ENCODE peak calls at places on chromosomes 11 and 22, in seven cellular contexts. R is neural progenitor cell, L is endothelial cell of umbilical vein, B is GM23248, S is PC-3, V is HepG2, U is HCT116. O is an unnamed sample.

GRCh38 chr11:64742087-64742939 is 1.6 kb downstream of the RASGRP2 start:
- DNase-seq in R (peak; percentile 58), L (no peak), B (peak; percentile 61), S (peak; percentile 32), V (no peak), U (no peak), O (no peak)

GRCh38 chr11:68128682-68129327 is 7.6 kb upstream of the CHKA start:
- DNase-seq in R (no peak), L (peak; percentile 74), B (peak; percentile 61), S (no peak), V (peak; percentile 76), U (no peak), O (peak; percentile 68)

GRCh38 chr11:70007796-70008195 is 70.3 kb upstream of the ANO1 start:
- DNase-seq in R (no peak), L (no peak), B (no peak), S (no peak), V (no peak), U (no peak), O (peak; percentile 65)

GRCh38 chr11:130369141-130369691 is 54.5 kb upstream of the ZBTB44 start:
- DNase-seq in R (no peak), L (no peak), B (peak; percentile 45), S (no peak), V (no peak), U (no peak), O (no peak)

GRCh38 chr11:429931-430456 is 11.8 kb downstream of the ANO9 start:
- DNase-seq in R (no peak), L (no peak), B (no peak), S (no peak), V (no peak), U (no peak), O (no peak)

GRCh38 chr11:85086511-85087284 is 540.4 kb downstream of the DLG2 start:
- DNase-seq in R (no peak), L (no peak), B (peak; percentile 62), S (peak; percentile 99), V (no peak), U (no peak), O (no peak)

GRCh38 chr11:7451952-7452507 is 33.3 kb upstream of the OLFML1 start:
- DNase-seq in R (no peak), L (no peak), B (no peak), S (no peak), V (no peak), U (no peak), O (no peak)

GRCh38 chr11:33899383-33900037 is 7.6 kb upstream of the LMO2 start:
- DNase-seq in R (peak; percentile 29), L (peak; percentile 98), B (peak; percentile 93), S (peak; percentile 80), V (no peak), U (peak; percentile 43), O (peak; percentile 79)

GRCh38 chr11:82944198-82944597 is 42.7 kb downstream of the DDIAS start:
- DNase-seq in R (peak; percentile 11), L (no peak), B (no peak), S (no peak), V (no peak), U (no peak), O (no peak)

GRCh38 chr11:15123849-15124248 is 9.1 kb downstream of the INSC start:
- DNase-seq in R (no peak), L (no peak), B (peak; percentile 94), S (peak; percentile 52), V (no peak), U (peak; percentile 23), O (peak; percentile 89)

GRCh38 chr11:58866788-58867187 is 22.3 kb upstream of the GLYATL2 start:
- DNase-seq in R (no peak), L (no peak), B (peak; percentile 31), S (no peak), V (no peak), U (no peak), O (peak; percentile 4)

GRCh38 chr22:49948116-49948515 is 12.5 kb upstream of the PIM3 start:
- DNase-seq in R (no peak), L (no peak), B (no peak), S (no peak), V (no peak), U (no peak), O (no peak)

GRCh38 chr11:105181100-105181499 is 41.5 kb upstream of the CARD18 start:
- DNase-seq in R (no peak), L (peak; percentile 83), B (peak; percentile 90), S (peak; percentile 59), V (no peak), U (no peak), O (peak; percentile 67)

GRCh38 chr11:102320679-102321078 is 3.4 kb downstream of the BIRC3 start:
- DNase-seq in R (no peak), L (no peak), B (no peak), S (no peak), V (no peak), U (no peak), O (no peak)

GRCh38 chr11:42524534-42525227 is 787.1 kb upstream of the API5 start:
- DNase-seq in R (peak; percentile 84), L (peak; percentile 72), B (peak; percentile 62), S (peak; percentile 77), V (peak; percentile 41), U (no peak), O (peak; percentile 12)

GRCh38 chr11:16611395-16612233 is 126.8 kb upstream of the C11orf58 start:
- DNase-seq in R (peak; percentile 65), L (no peak), B (no peak), S (no peak), V (no peak), U (no peak), O (peak; percentile 20)
- TF ChIP-seq EZH2 in R (peak; percentile 95), L (peak; percentile 100), B (peak; percentile 79), S (no peak), V (no peak), U (no peak), O (no peak)

DNA sequence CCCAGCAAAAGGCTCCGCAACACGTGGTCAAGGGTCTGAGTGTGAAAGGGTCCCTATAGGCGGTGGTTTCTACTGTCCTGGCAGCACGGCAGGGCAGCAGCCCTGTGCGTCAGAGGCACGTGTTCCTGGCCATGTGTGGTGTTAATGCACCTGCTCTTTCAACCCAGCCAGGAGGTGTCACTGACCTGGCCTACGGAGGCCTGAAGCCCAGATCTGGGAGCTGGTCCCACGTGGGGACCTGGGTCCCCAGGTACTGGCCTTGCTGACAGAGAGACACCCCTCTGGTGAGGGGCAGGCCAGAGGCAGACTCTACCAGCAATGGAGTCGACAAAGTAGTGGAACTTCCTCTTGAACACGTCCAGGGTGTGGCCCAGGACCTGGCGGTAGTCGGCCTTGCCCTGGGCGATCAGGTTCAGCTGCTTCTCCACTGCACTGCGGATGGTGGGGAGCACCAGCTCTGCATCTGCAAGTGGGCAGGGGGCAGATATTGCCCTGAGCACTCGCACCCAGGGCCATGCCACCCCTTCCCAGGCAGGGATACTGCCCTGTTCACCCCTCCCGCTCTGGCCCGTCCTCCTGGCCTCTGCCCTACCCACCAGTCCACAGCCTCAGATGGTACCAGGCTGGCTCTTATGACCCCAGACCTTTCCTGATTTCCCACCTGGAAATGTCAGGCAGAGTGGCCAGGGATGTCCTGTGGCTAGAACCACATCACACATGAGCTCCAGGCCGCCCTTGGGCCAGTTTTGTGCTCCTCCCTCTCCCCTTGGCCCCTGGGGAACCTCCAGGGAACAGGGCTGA is 6.8 kb upstream of the PPM1F start:
- DNase-seq in R (no peak), L (no peak), B (no peak), S (no peak), V (no peak), U (no peak), O (no peak)
- H3K4me3 ChIP-seq in R (no peak overlapping the region), L (no peak overlapping the region), B (no peak overlapping the region), S (no peak overlapping the region), V (no peak overlapping the region), U (no peak overlapping the region), O (no peak overlapping the region)

DNA sequence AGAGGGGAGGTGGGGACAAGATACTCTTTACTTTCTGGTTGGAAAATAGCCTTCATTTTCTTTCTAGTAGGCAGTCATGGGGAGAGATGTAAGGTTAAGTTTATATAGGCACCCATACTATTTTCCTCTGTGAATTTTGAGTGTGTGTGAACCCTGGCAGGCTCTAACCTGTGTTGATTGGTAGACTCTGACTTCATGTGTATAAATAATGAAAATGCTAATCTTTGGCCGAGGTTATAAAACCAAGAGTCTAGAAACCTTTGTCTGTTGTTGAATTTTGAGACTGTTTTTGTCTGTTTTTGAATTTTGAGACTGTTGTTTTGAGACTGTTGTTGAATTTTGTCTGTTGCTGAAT is 14.0 kb downstream of the TRIM44 start:
- DNase-seq in R (no peak), L (no peak), B (no peak), S (no peak), V (no peak), U (no peak), O (no peak)
- H3K79me2 ChIP-seq in R (peaks cover 88% of the 10 kb centered on the region), L (peaks cover 66% of the 10 kb centered on the region), B (peaks cover 100% of the 10 kb centered on the region), S (peaks cover 95% of the 10 kb centered on the region), V (peaks cover 57% of the 10 kb centered on the region), U (peaks cover 47% of the 10 kb centered on the region), O (peaks cover 60% of the 10 kb centered on the region)

GRCh38 chr22:45006873-45007246 is 2.9 kb downstream of the PHF21B start:
- DNase-seq in R (peak; percentile 84), L (no peak), B (no peak), S (no peak), V (no peak), U (no peak), O (no peak)
- TF ChIP-seq EZH2 in R (no peak), L (peak; percentile 55), B (peak; percentile 77), S (peak; percentile 90), V (no peak), U (no peak), O (no peak)

GRCh38 chr11:62702241-62702640 is 5.0 kb downstream of the BSCL2 start:
- DNase-seq in R (no peak), L (no peak), B (no peak), S (no peak), V (no peak), U (no peak), O (no peak)

GRCh38 chr11:62707277-62707771 is at the start of the genes BSCL2 and GNG3:
- DNase-seq in R (peak; percentile 85), L (no peak), B (no peak), S (no peak), V (no peak), U (no peak), O (no peak)

GRCh38 chr11:62705880-62706831 is 1.1 kb downstream of the BSCL2 start:
- DNase-seq in R (peak; percentile 99), L (peak; percentile 95), B (peak; percentile 99), S (peak; percentile 97), V (peak; percentile 83), U (peak; percentile 63), O (peak; percentile 92)

GRCh38 chr11:62706841-62707240 is 383 bp downstream of the BSCL2 start:
- DNase-seq in R (no peak), L (no peak), B (no peak), S (no peak), V (no peak), U (no peak), O (no peak)

DNA sequence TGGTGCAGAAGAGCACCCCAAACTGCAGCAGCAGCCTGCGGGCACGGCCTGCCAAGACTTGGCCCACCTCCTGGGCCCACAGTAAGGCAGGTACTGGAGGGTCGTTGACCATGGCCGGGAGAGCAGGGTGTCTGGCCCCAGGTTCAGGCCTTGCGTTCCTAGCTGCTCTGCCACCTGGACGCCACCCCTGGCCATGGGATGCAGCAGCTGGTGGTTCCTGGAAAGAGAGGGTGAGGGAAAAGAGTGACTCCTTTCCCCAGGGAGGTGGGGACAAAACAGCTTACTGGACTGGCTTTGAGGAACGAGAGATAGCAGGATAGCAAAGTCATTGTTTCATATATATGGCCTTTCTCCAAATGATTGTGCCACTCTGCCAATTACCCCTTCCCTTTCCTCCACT is 1.8 kb downstream of the BSCL2 start:
- DNase-seq in R (no peak), L (no peak), B (peak; percentile 47), S (peak; percentile 43), V (no peak), U (no peak), O (peak; percentile 20)
- H3K4me3 ChIP-seq in R (peak overlapping the region; percentile 60), L (peak overlapping the region; percentile 13), B (peak overlapping the region; percentile 74), S (peak overlapping the region; percentile 87), V (peak overlapping the region; percentile 86), U (peak overlapping the region; percentile 50), O (peak overlapping the region; percentile 79)

GRCh38 chr11:46285594-46286033 is 8.2 kb downstream of the CREB3L1 start:
- DNase-seq in R (no peak), L (no peak), B (peak; percentile 86), S (no peak), V (no peak), U (no peak), O (peak; percentile 93)
- H3K79me2 ChIP-seq in R (no peaks in the 10 kb centered on the region), L (no peaks in the 10 kb centered on the region), B (peaks cover 100% of the 10 kb centered on the region), S (no peaks in the 10 kb centered on the region), V (no peaks in the 10 kb centered on the region), U (no peaks in the 10 kb centered on the region), O (peaks cover 78% of the 10 kb centered on the region)

O was measured in fibroblast of lung.